ENCODE peak calls at places on chromosomes 16 and 17, in eight cellular contexts. P is cardiac fibroblast; X is astrocyte; A is AG10803; Q is cardiac muscle cell; T is neural progenitor cell; B is prostate gland; J is CD8-positive, alpha-beta T cell. Z is an unnamed sample.

GRCh38 chr16:46765050-46765449 is 16.9 kb upstream of the MYLK3 start:
- DNase-seq in P (peak), X (peak), A (peak), Q (peak), T (no peak), B (no peak), J (no peak), Z (no peak)

GRCh38 chr17:29059281-29059680 is 16.3 kb downstream of the PIPOX start:
- DNase-seq in P (peak), X (peak), A (peak), Q (peak), T (no peak), B (no peak), J (no peak), Z (peak)

GRCh38 chr16:22116095-22116700 is 23.9 kb downstream of the VWA3A start:
- DNase-seq in P (no peak), X (no peak), A (no peak), Q (no peak), T (no peak), B (no peak), J (no peak), Z (no peak)

GRCh38 chr16:30335598-30336474 is 19.3 kb downstream of the CD2BP2 start:
- DNase-seq in P (peak), X (peak), A (peak), Q (peak), T (no peak), B (no peak), J (no peak), Z (peak)

GRCh38 chr17:13362341-13363122 is 239.2 kb downstream of the HS3ST3A1 start:
- DNase-seq in P (peak), X (peak), A (peak), Q (peak), T (peak), B (no peak), J (no peak), Z (peak)

GRCh38 chr17:48592592-48592991 is 987 bp downstream of the HOXB5 start:
- DNase-seq in P (no peak), X (no peak), A (no peak), Q (no peak), T (no peak), B (no peak), J (no peak), Z (no peak)

GRCh38 chr17:67682196-67682595 is 35.5 kb upstream of the NOL11 start:
- DNase-seq in P (no peak), X (no peak), A (no peak), Q (no peak), T (no peak), B (no peak), J (no peak), Z (no peak)

GRCh38 chr17:11880714-11881113 is 116.6 kb downstream of the ZNF18 start:
- DNase-seq in P (peak), X (no peak), A (no peak), Q (peak), T (peak), B (peak), J (no peak), Z (peak)

GRCh38 chr17:67629963-67630320 is 87.8 kb upstream of the NOL11 start:
- DNase-seq in P (peak), X (peak), A (peak), Q (peak), T (peak), B (no peak), J (no peak), Z (peak)

GRCh38 chr17:69414408-69415274 is at the start of gene MAP2K6:
- DNase-seq in P (peak), X (peak), A (peak), Q (peak), T (peak), B (peak), J (peak), Z (peak)

GRCh38 chr17:38587956-38588771 is 17.6 kb downstream of the SRCIN1 start:
- DNase-seq in P (no peak), X (no peak), A (no peak), Q (no peak), T (peak), B (no peak), J (no peak), Z (no peak)

GRCh38 chr16:4381072-4381934 is 9.7 kb downstream of the VASN start:
- DNase-seq in P (no peak), X (no peak), A (no peak), Q (no peak), T (no peak), B (no peak), J (no peak), Z (no peak)

GRCh38 chr17:63946440-63947363 is 14.6 kb upstream of the CD79B start:
- DNase-seq in P (peak), X (no peak), A (peak), Q (peak), T (peak), B (peak), J (peak), Z (peak)

GRCh38 chr17:28946239-28946638 is 5.1 kb downstream of the PHF12 start:
- DNase-seq in P (peak), X (peak), A (peak), Q (peak), T (no peak), B (peak), J (no peak), Z (peak)

GRCh38 chr17:83173180-83173996 is 94.0 kb downstream of the METRNL start:
- DNase-seq in P (no peak), X (no peak), A (no peak), Q (no peak), T (no peak), B (no peak), J (no peak), Z (no peak)

DNA sequence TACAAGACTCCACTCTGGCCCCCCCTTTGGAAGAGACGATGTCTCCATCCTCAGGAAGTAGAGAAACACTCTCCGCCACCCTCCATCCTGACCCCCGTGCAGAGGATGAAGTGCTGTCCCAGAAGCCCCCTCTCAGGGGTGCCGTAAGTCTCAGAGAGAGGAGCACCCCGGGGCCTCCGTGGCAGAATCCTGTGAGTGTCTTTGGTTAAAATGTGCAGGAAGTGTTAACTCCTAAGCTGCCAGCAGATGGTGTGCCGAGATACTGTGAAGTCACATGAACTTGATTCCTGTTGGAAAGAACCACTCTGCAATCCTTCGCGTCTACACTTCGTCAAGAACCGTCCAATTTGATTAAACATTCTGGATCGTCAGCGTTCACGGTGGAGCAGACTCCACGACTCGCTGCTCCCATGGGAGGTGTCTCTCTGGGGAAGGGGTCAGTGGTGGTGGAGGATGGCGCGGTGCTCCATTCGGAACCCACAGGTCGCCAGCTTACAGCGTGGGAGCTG is 5.6 kb downstream of the BANP start:
- DNase-seq in P (peak), X (peak), A (peak), Q (peak), T (no peak), B (no peak), J (no peak), Z (peak)
- TF ChIP-seq CTCF in P (peak), X (peak), A (peak), Q (peak), T (peak), B (peak), J (peak), Z (peak)

GRCh38 chr16:28210264-28210663 is 1.5 kb downstream of the XPO6 start:
- DNase-seq in P (no peak), X (no peak), A (no peak), Q (no peak), T (no peak), B (no peak), J (no peak), Z (no peak)
- H3K4me3 ChIP-seq in P (peak), X (peak), A (peak), Q (no peak), T (peak), B (peak), J (peak), Z (peak)

GRCh38 chr17:27586203-27586701 is 44.7 kb upstream of the LGALS9 start:
- DNase-seq in P (peak), X (peak), A (peak), Q (peak), T (no peak), B (no peak), J (no peak), Z (peak)
- TF ChIP-seq CTCF in P (no peak), X (no peak), A (peak), Q (no peak), T (no peak), B (no peak), J (no peak), Z (no peak)

GRCh38 chr16:5581963-5582362 is 484.4 kb upstream of the EEF2KMT start:
- DNase-seq in P (no peak), X (no peak), A (no peak), Q (no peak), T (no peak), B (no peak), J (no peak), Z (no peak)
- H3K4me3 ChIP-seq in P (no peak), X (no peak), A (no peak), Q (no peak), T (no peak), B (no peak), J (no peak), Z (no peak)

GRCh38 chr16:549544-550263 is 10.5 kb upstream of the PRR35 start:
- DNase-seq in P (no peak), X (no peak), A (no peak), Q (no peak), T (peak), B (no peak), J (no peak), Z (no peak)
- TF ChIP-seq CTCF in P (no peak), X (no peak), A (no peak), Q (peak), T (peak), B (no peak), J (no peak), Z (peak)

Z was measured in epithelial cell of esophagus.